ENCODE peak calls at places on chromosomes 2 and 18, in nine cellular contexts. One of them, this sample, is unnamed.

GRCh38 chr2:38797276-38797675 is 19.3 kb downstream of the GEMIN6 start:
- DNase-seq in stomach: no peak
- DNase-seq in H9: no peak
- DNase-seq in lower lobe of right lung: no peak
- DNase-seq in AG10803: no peak
- DNase-seq in HCT116: no peak
- DNase-seq in B cell: no peak
- DNase-seq in fibroblast of mammary gland: no peak
- DNase-seq in brain microvascular endothelial cell: no peak
- DNase-seq in this sample: no peak

GRCh38 chr2:209666296-209666695 is 105.3 kb upstream of the UNC80 start:
- DNase-seq in AG10803: no peak
- DNase-seq in H9: no peak
- DNase-seq in HCT116: no peak
- DNase-seq in stomach: no peak
- DNase-seq in brain microvascular endothelial cell: no peak
- DNase-seq in lower lobe of right lung: no peak
- DNase-seq in fibroblast of mammary gland: no peak
- DNase-seq in B cell: no peak
- DNase-seq in this sample: no peak

GRCh38 chr2:64260817-64261216 is 116.6 kb upstream of the PELI1 start:
- DNase-seq in stomach: peak
- DNase-seq in brain microvascular endothelial cell: no peak
- DNase-seq in fibroblast of mammary gland: no peak
- DNase-seq in H9: no peak
- DNase-seq in B cell: peak
- DNase-seq in AG10803: no peak
- DNase-seq in HCT116: no peak
- DNase-seq in lower lobe of right lung: peak
- DNase-seq in this sample: no peak

GRCh38 chr18:24514439-24514838 is 54.0 kb downstream of the HRH4 start:
- DNase-seq in HCT116: peak
- DNase-seq in fibroblast of mammary gland: peak
- DNase-seq in B cell: no peak
- DNase-seq in brain microvascular endothelial cell: peak
- DNase-seq in stomach: no peak
- DNase-seq in H9: peak
- DNase-seq in AG10803: peak
- DNase-seq in lower lobe of right lung: no peak
- DNase-seq in this sample: no peak

GRCh38 chr2:47488870-47489584 is 86.1 kb downstream of the MSH2 start:
- DNase-seq in fibroblast of mammary gland: peak
- DNase-seq in AG10803: peak
- DNase-seq in lower lobe of right lung: no peak
- DNase-seq in brain microvascular endothelial cell: peak
- DNase-seq in stomach: no peak
- DNase-seq in HCT116: peak
- DNase-seq in H9: no peak
- DNase-seq in B cell: no peak
- DNase-seq in this sample: no peak

GRCh38 chr2:156079845-156080244 is 252.7 kb downstream of the NR4A2 start:
- DNase-seq in HCT116: no peak
- DNase-seq in H9: no peak
- DNase-seq in stomach: no peak
- DNase-seq in lower lobe of right lung: no peak
- DNase-seq in B cell: no peak
- DNase-seq in AG10803: no peak
- DNase-seq in brain microvascular endothelial cell: no peak
- DNase-seq in fibroblast of mammary gland: no peak
- DNase-seq in this sample: no peak

GRCh38 chr2:218003994-218004419 is 1.2 kb upstream of the TNS1 start:
- DNase-seq in AG10803: peak
- DNase-seq in lower lobe of right lung: no peak
- DNase-seq in brain microvascular endothelial cell: peak
- DNase-seq in B cell: no peak
- DNase-seq in fibroblast of mammary gland: peak
- DNase-seq in stomach: peak
- DNase-seq in HCT116: no peak
- DNase-seq in H9: no peak
- DNase-seq in this sample: no peak

GRCh38 chr2:27687232-27687631 is 23.5 kb downstream of the SLC4A1AP start:
- DNase-seq in fibroblast of mammary gland: no peak
- DNase-seq in B cell: no peak
- DNase-seq in brain microvascular endothelial cell: no peak
- DNase-seq in lower lobe of right lung: no peak
- DNase-seq in H9: no peak
- DNase-seq in stomach: no peak
- DNase-seq in HCT116: no peak
- DNase-seq in AG10803: no peak
- DNase-seq in this sample: no peak

GRCh38 chr2:64345998-64346397 is 108.0 kb upstream of the LGALSL start:
- DNase-seq in HCT116: no peak
- DNase-seq in H9: no peak
- DNase-seq in B cell: no peak
- DNase-seq in fibroblast of mammary gland: no peak
- DNase-seq in AG10803: no peak
- DNase-seq in brain microvascular endothelial cell: no peak
- DNase-seq in lower lobe of right lung: no peak
- DNase-seq in stomach: no peak
- DNase-seq in this sample: no peak

GRCh38 chr2:109297566-109298205 is 168.7 kb downstream of the SH3RF3 start:
- DNase-seq in H9: no peak
- DNase-seq in B cell: no peak
- DNase-seq in fibroblast of mammary gland: no peak
- DNase-seq in AG10803: no peak
- DNase-seq in stomach: no peak
- DNase-seq in HCT116: no peak
- DNase-seq in lower lobe of right lung: no peak
- DNase-seq in brain microvascular endothelial cell: no peak
- DNase-seq in this sample: no peak

GRCh38 chr2:109293663-109294062 is 164.7 kb downstream of the SH3RF3 start:
- DNase-seq in AG10803: no peak
- DNase-seq in B cell: no peak
- DNase-seq in stomach: no peak
- DNase-seq in H9: no peak
- DNase-seq in fibroblast of mammary gland: no peak
- DNase-seq in HCT116: no peak
- DNase-seq in lower lobe of right lung: no peak
- DNase-seq in brain microvascular endothelial cell: no peak
- DNase-seq in this sample: no peak

GRCh38 chr2:109294523-109294922 is 165.5 kb downstream of the SH3RF3 start:
- DNase-seq in stomach: no peak
- DNase-seq in lower lobe of right lung: no peak
- DNase-seq in AG10803: no peak
- DNase-seq in B cell: no peak
- DNase-seq in fibroblast of mammary gland: no peak
- DNase-seq in HCT116: no peak
- DNase-seq in H9: no peak
- DNase-seq in brain microvascular endothelial cell: no peak
- DNase-seq in this sample: no peak

GRCh38 chr2:109295070-109295780 is 166.2 kb downstream of the SH3RF3 start:
- DNase-seq in AG10803: no peak
- DNase-seq in H9: no peak
- DNase-seq in stomach: no peak
- DNase-seq in brain microvascular endothelial cell: no peak
- DNase-seq in fibroblast of mammary gland: no peak
- DNase-seq in lower lobe of right lung: no peak
- DNase-seq in HCT116: no peak
- DNase-seq in B cell: no peak
- DNase-seq in this sample: no peak

DNA sequence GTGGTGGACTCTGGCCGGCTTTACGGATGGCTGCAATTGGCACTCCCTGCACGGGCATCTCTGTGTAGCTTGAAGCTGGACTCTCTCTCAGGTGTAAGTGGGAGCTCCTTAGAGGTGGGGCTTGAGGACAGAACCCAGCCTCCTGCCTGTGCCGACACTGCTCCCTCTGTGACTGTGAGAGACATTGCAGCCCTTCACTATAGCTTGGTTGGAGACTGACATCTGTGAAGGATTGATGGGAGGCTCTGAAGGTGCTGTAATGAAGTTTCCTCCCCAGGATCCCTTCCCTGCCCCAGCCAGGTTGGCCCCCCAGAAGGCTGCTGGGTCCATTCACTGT is 166.7 kb downstream of the SH3RF3 start:
- DNase-seq in stomach: no peak
- DNase-seq in H9: no peak
- DNase-seq in fibroblast of mammary gland: no peak
- DNase-seq in lower lobe of right lung: no peak
- DNase-seq in brain microvascular endothelial cell: no peak
- DNase-seq in AG10803: no peak
- DNase-seq in HCT116: no peak
- DNase-seq in B cell: no peak
- DNase-seq in this sample: no peak
- TF ChIP-seq CTCF in stomach: no peak
- TF ChIP-seq CTCF in H9: no peak
- TF ChIP-seq CTCF in fibroblast of mammary gland: no peak
- TF ChIP-seq CTCF in lower lobe of right lung: no peak
- TF ChIP-seq CTCF in brain microvascular endothelial cell: no peak
- TF ChIP-seq CTCF in AG10803: no peak
- TF ChIP-seq CTCF in HCT116: no peak
- TF ChIP-seq CTCF in B cell: no peak
- TF ChIP-seq CTCF in this sample: no peak

GRCh38 chr18:11872479-11873136 is 21.4 kb downstream of the CHMP1B start:
- DNase-seq in B cell: peak
- DNase-seq in stomach: peak
- DNase-seq in fibroblast of mammary gland: no peak
- DNase-seq in brain microvascular endothelial cell: no peak
- DNase-seq in H9: no peak
- DNase-seq in AG10803: peak
- DNase-seq in HCT116: peak
- DNase-seq in lower lobe of right lung: no peak
- DNase-seq in this sample: no peak
- TF ChIP-seq CTCF in B cell: peak
- TF ChIP-seq CTCF in stomach: peak
- TF ChIP-seq CTCF in fibroblast of mammary gland: peak
- TF ChIP-seq CTCF in brain microvascular endothelial cell: peak
- TF ChIP-seq CTCF in H9: peak
- TF ChIP-seq CTCF in AG10803: peak
- TF ChIP-seq CTCF in HCT116: peak
- TF ChIP-seq CTCF in lower lobe of right lung: peak
- TF ChIP-seq CTCF in this sample: peak

GRCh38 chr2:74548919-74549684 is 4.6 kb downstream of the LOXL3 start:
- DNase-seq in B cell: peak
- DNase-seq in brain microvascular endothelial cell: peak
- DNase-seq in AG10803: peak
- DNase-seq in HCT116: no peak
- DNase-seq in lower lobe of right lung: peak
- DNase-seq in H9: peak
- DNase-seq in fibroblast of mammary gland: peak
- DNase-seq in stomach: peak
- DNase-seq in this sample: no peak

GRCh38 chr2:74542978-74543377 is 10.8 kb downstream of the LOXL3 start:
- DNase-seq in lower lobe of right lung: no peak
- DNase-seq in AG10803: no peak
- DNase-seq in fibroblast of mammary gland: peak
- DNase-seq in brain microvascular endothelial cell: no peak
- DNase-seq in H9: no peak
- DNase-seq in B cell: no peak
- DNase-seq in HCT116: no peak
- DNase-seq in stomach: no peak
- DNase-seq in this sample: no peak

GRCh38 chr2:74544634-74545033 is 9.1 kb downstream of the LOXL3 start:
- DNase-seq in lower lobe of right lung: no peak
- DNase-seq in brain microvascular endothelial cell: no peak
- DNase-seq in HCT116: no peak
- DNase-seq in fibroblast of mammary gland: no peak
- DNase-seq in B cell: no peak
- DNase-seq in H9: no peak
- DNase-seq in AG10803: no peak
- DNase-seq in stomach: no peak
- DNase-seq in this sample: no peak

GRCh38 chr2:74548285-74548918 is 5.3 kb downstream of the LOXL3 start:
- DNase-seq in H9: no peak
- DNase-seq in brain microvascular endothelial cell: no peak
- DNase-seq in lower lobe of right lung: no peak
- DNase-seq in B cell: no peak
- DNase-seq in HCT116: no peak
- DNase-seq in fibroblast of mammary gland: no peak
- DNase-seq in stomach: no peak
- DNase-seq in AG10803: no peak
- DNase-seq in this sample: no peak

DNA sequence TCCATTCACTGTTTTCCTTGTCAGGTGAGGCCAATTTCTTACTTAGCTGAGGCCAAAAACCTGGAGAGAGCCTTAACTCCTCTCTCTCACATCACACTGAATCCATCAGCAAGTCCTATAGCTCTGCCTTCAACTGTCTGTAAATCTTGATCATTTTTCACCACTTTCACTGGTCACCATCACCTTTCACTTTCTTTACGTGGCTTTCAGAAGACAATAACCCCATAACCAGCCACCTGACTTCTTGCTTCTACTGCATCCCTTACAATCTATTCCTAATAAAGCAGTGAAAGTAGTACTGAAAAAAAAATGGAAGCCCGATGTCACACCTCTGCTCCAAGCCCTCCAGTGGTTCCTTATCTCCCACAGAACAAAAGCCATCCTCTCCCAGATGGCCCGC is 7.7 kb downstream of the LOXL3 start:
- DNase-seq in H9: no peak
- DNase-seq in AG10803: no peak
- DNase-seq in B cell: no peak
- DNase-seq in lower lobe of right lung: no peak
- DNase-seq in stomach: no peak
- DNase-seq in HCT116: no peak
- DNase-seq in fibroblast of mammary gland: no peak
- DNase-seq in brain microvascular endothelial cell: no peak
- DNase-seq in this sample: no peak
- TF ChIP-seq CTCF in H9: no peak
- TF ChIP-seq CTCF in AG10803: no peak
- TF ChIP-seq CTCF in B cell: no peak
- TF ChIP-seq CTCF in lower lobe of right lung: no peak
- TF ChIP-seq CTCF in stomach: no peak
- TF ChIP-seq CTCF in HCT116: no peak
- TF ChIP-seq CTCF in fibroblast of mammary gland: no peak
- TF ChIP-seq CTCF in brain microvascular endothelial cell: no peak
- TF ChIP-seq CTCF in this sample: no peak

GRCh38 chr18:53861185-53861584 is 363.3 kb downstream of the MBD2 start:
- DNase-seq in stomach: no peak
- DNase-seq in brain microvascular endothelial cell: no peak
- DNase-seq in AG10803: no peak
- DNase-seq in H9: no peak
- DNase-seq in HCT116: no peak
- DNase-seq in fibroblast of mammary gland: no peak
- DNase-seq in lower lobe of right lung: no peak
- DNase-seq in B cell: no peak
- DNase-seq in this sample: no peak

GRCh38 chr18:53862921-53863320 is 361.5 kb downstream of the MBD2 start:
- DNase-seq in HCT116: no peak
- DNase-seq in fibroblast of mammary gland: no peak
- DNase-seq in AG10803: no peak
- DNase-seq in brain microvascular endothelial cell: no peak
- DNase-seq in stomach: no peak
- DNase-seq in H9: no peak
- DNase-seq in B cell: no peak
- DNase-seq in lower lobe of right lung: no peak
- DNase-seq in this sample: no peak

DNA sequence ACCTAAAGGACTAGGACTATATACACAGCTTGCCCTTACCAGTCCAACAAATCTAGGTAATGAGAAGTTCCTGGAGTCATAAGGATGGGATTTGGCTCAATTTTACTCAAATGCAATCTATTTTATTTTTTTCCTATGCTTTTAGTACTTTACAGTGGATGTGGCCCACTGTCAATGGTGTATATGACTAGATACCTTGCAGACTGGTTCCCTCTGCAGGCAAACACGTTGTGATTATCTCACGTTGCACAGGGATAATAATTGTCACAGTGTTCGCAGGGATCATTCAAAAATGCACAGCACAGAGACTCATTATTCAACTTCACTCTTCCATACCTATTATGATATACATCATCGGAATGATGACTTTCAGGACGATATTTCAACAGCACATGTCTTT is 359.7 kb downstream of the MBD2 start:
- DNase-seq in H9: no peak
- DNase-seq in stomach: no peak
- DNase-seq in fibroblast of mammary gland: peak
- DNase-seq in HCT116: no peak
- DNase-seq in AG10803: peak
- DNase-seq in lower lobe of right lung: no peak
- DNase-seq in brain microvascular endothelial cell: peak
- DNase-seq in B cell: no peak
- DNase-seq in this sample: no peak
- TF ChIP-seq CTCF in H9: peak
- TF ChIP-seq CTCF in stomach: no peak
- TF ChIP-seq CTCF in fibroblast of mammary gland: peak
- TF ChIP-seq CTCF in HCT116: no peak
- TF ChIP-seq CTCF in AG10803: peak
- TF ChIP-seq CTCF in lower lobe of right lung: no peak
- TF ChIP-seq CTCF in brain microvascular endothelial cell: no peak
- TF ChIP-seq CTCF in B cell: no peak
- TF ChIP-seq CTCF in this sample: peak